ENCODE peak calls at places on chromosomes 5 and 9, in eight cellular contexts. K is SW 1271; O is heart right ventricle; L is A549; R is mucosa of descending colon; X is stimulated activated CD4-positive, alpha-beta T cell treated with anti-CD3 and anti-CD28 coated beads, Interleukin-1b, Interleukin-23, amount 100 ng/mL, for 4 hours; Z is NCI-H82; N is effector CD4-positive, alpha-beta T cell. E is an unnamed sample.

GRCh38 chr5:135950611-135951010 is 4.2 kb downstream of the LECT2 start:
- DNase-seq in K (no peak), O (no peak), Z (no peak), X (no peak), L (no peak), R (no peak), N (no peak), E (no peak)

GRCh38 chr9:135526730-135527571 is 5.7 kb downstream of the LCN1 start:
- DNase-seq in X (no peak), Z (peak; percentile 11), O (no peak), R (no peak), K (no peak), N (no peak), L (peak; percentile 27), E (no peak)

GRCh38 chr9:133705576-133705975 is 32.6 kb downstream of the SARDH start:
- DNase-seq in N (no peak), K (no peak), R (no peak), O (no peak), L (no peak), Z (peak; percentile 88), X (no peak), E (no peak)

GRCh38 chr9:131273146-131273545 is 3.2 kb downstream of the FAM78A start:
- DNase-seq in N (no peak), Z (no peak), L (no peak), X (no peak), K (no peak), R (no peak), O (peak; percentile 73), E (no peak)

GRCh38 chr5:133334796-133335639 is 277.3 kb downstream of the FSTL4 start:
- DNase-seq in N (no peak), R (no peak), O (no peak), Z (no peak), X (no peak), L (no peak), K (no peak), E (no peak)

GRCh38 chr5:7422719-7423118 is 26.8 kb downstream of the ADCY2 start:
- DNase-seq in X (no peak), L (no peak), K (no peak), O (no peak), R (no peak), Z (no peak), N (no peak), E (no peak)

GRCh38 chr9:13534006-13534405 is 254.5 kb upstream of the MPDZ start:
- DNase-seq in R (no peak), N (no peak), X (no peak), O (no peak), Z (no peak), K (no peak), L (no peak), E (no peak)

GRCh38 chr5:142324377-142324870 is 397 bp downstream of the SPRY4 start:
- DNase-seq in L (no peak), R (no peak), N (peak; percentile 20), K (no peak), O (peak; percentile 45), Z (no peak), X (peak; percentile 20), E (no peak)

GRCh38 chr5:89211836-89212235 is 328.9 kb upstream of the MEF2C start:
- DNase-seq in K (no peak), Z (no peak), X (no peak), N (no peak), R (no peak), L (no peak), O (no peak), E (no peak)